ENCODE peak calls at places on chromosomes 1 and 21, in four cellular contexts. L, G, D and M are unnamed samples.

GRCh38 chr1:171298696-171299095 is 15.3 kb upstream of the FMO4 start:
- DNase-seq in D (no peak), L (no peak), G (no peak), M (no peak)

GRCh38 chr1:5577255-5578040 is 414.8 kb downstream of the NPHP4 start:
- DNase-seq in L (no peak), G (no peak), D (no peak), M (no peak)

GRCh38 chr1:5836776-5837440 is 155.3 kb downstream of the NPHP4 start:
- DNase-seq in L (no peak), G (no peak), D (no peak), M (no peak)

GRCh38 chr1:48644950-48645605 is 131.6 kb downstream of the BEND5 start:
- DNase-seq in L (no peak), D (no peak), G (no peak), M (no peak)

GRCh38 chr1:242129103-242129502 is 130.2 kb upstream of the MAP1LC3C start:
- DNase-seq in G (no peak), D (no peak), L (no peak), M (no peak)

GRCh38 chr1:239912471-239912870 is 179.2 kb upstream of the FMN2 start:
- DNase-seq in D (no peak), G (no peak), L (no peak), M (no peak)

GRCh38 chr1:3651939-3652537 is at the start of gene TP73:
- DNase-seq in G (no peak), L (no peak), D (peak; percentile 82), M (no peak)

GRCh38 chr1:175152006-175152652 is 40.4 kb downstream of the KIAA0040 start:
- DNase-seq in L (no peak), G (no peak), D (peak; percentile 80), M (peak; percentile 80)

GRCh38 chr1:198681831-198682756 is 43.3 kb downstream of the PTPRC start:
- DNase-seq in G (peak; percentile 37), L (peak; percentile 70), D (peak; percentile 89), M (peak; percentile 66)

GRCh38 chr1:225998560-225999226 is 450 bp downstream of the SDE2 start:
- DNase-seq in D (no peak), L (no peak), G (no peak), M (no peak)

GRCh38 chr1:176602388-176603004 is 139.5 kb downstream of the PAPPA2 start:
- DNase-seq in L (no peak), D (no peak), G (no peak), M (no peak)

GRCh38 chr1:153922076-153922837 is 515 bp downstream of the GATAD2B start:
- DNase-seq in D (no peak), L (no peak), G (no peak), M (peak; percentile 78)

GRCh38 chr1:153919879-153920852 is 2.6 kb downstream of the GATAD2B start:
- DNase-seq in L (no peak), D (no peak), G (no peak), M (no peak)

GRCh38 chr1:153921803-153922075 is 1.0 kb downstream of the GATAD2B start:
- DNase-seq in G (no peak), L (no peak), D (no peak), M (no peak)

GRCh38 chr1:153921080-153921802 is 1.5 kb downstream of the GATAD2B start:
- DNase-seq in G (no peak), D (no peak), L (no peak), M (no peak)

GRCh38 chr1:153922838-153923652 is at the start of gene GATAD2B:
- DNase-seq in G (peak; percentile 97), L (peak; percentile 100), D (peak; percentile 99), M (peak; percentile 100)
- TF ChIP-seq CTCF in G (no peak), L (no peak), D (no peak), M (no peak)

DNA sequence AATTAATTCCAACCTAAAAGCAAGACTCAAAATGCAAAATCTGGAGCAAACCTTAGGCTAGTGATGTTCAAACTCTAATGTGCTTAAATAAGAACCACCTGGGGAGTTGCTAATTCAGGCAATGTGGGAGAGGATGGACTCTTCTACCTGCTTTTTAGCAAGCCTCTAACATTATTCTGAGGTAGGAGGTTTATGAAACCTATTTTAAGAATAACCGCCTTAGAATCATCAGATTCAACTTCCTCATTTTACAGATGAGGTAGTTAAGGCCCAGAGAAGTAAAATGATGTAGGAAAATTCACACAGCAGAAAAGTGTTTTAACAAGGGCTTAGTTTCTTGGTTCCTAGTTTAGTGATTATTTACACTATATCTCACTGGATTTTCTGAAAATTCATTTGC is 8.6 kb upstream of the NTNG1 start:
- DNase-seq in G (no peak), D (no peak), L (no peak), M (no peak)
- TF ChIP-seq CTCF in G (no peak), D (no peak), L (no peak), M (no peak)

GRCh38 chr21:26028183-26028582 is 142.4 kb downstream of the APP start:
- DNase-seq in D (no peak), G (no peak), L (no peak), M (no peak)

GRCh38 chr21:26027696-26028095 is 142.9 kb downstream of the APP start:
- DNase-seq in G (no peak), D (no peak), L (no peak), M (no peak)

DNA sequence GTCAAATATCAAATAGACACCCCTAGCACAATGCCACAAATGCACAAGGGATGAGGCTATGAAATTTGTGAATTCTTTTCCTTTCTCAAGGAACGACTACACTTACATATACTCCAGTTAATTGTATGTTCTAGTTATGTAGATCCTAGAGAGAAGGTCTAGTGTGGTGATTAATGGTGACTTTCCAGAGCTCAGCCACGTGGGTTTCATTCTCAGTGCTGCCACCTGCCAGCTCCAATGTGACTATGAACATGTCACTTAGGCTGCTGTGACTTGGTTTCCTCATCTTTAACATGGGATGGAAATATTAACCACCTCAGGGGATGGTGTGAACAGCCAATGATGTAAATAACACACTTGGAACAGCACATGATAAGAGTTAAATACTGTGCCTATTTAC is 138.3 kb downstream of the APP start:
- DNase-seq in L (no peak), D (no peak), G (no peak), M (no peak)
- TF ChIP-seq CTCF in L (no peak), D (no peak), G (no peak), M (no peak)

GRCh38 chr1:185768371-185768770 is 34.2 kb downstream of the HMCN1 start:
- DNase-seq in L (no peak), G (no peak), D (no peak), M (no peak)
- TF ChIP-seq CTCF in L (no peak), G (no peak), D (no peak), M (no peak)

GRCh38 chr1:38039386-38039933 is 7.1 kb downstream of the POU3F1 start:
- DNase-seq in D (no peak), G (no peak), L (no peak), M (no peak)

GRCh38 chr1:38038836-38039235 is 7.8 kb downstream of the POU3F1 start:
- DNase-seq in D (no peak), G (no peak), L (no peak), M (no peak)

GRCh38 chr1:38041941-38042834 is 4.4 kb downstream of the POU3F1 start:
- DNase-seq in G (no peak), L (no peak), D (no peak), M (no peak)

GRCh38 chr1:38034871-38035270 is 11.7 kb downstream of the POU3F1 start:
- DNase-seq in D (no peak), L (no peak), G (no peak), M (no peak)

GRCh38 chr1:38037481-38037939 is 9.1 kb downstream of the POU3F1 start:
- DNase-seq in D (no peak), L (no peak), G (no peak), M (peak; percentile 35)
- TF ChIP-seq CTCF in D (no peak), L (peak; percentile 41), G (no peak), M (no peak)

GRCh38 chr1:193786041-193786440 is 599.6 kb upstream of the B3GALT2 start:
- DNase-seq in D (no peak), G (no peak), L (no peak), M (no peak)

GRCh38 chr1:193786996-193787546 is 600.7 kb upstream of the B3GALT2 start:
- DNase-seq in L (no peak), D (no peak), G (no peak), M (peak; percentile 5)
- TF ChIP-seq CTCF in L (no peak), D (no peak), G (no peak), M (no peak)

GRCh38 chr1:167060141-167061072 is 29.8 kb downstream of the GPA33 start:
- DNase-seq in G (no peak), L (no peak), D (no peak), M (no peak)
- TF ChIP-seq CTCF in G (no peak), L (peak; percentile 11), D (no peak), M (peak; percentile 17)

GRCh38 chr1:77671836-77672235 is 10.6 kb downstream of the ZZZ3 start:
- DNase-seq in L (no peak), G (no peak), D (no peak), M (no peak)

GRCh38 chr1:77672374-77672773 is 10.1 kb downstream of the ZZZ3 start:
- DNase-seq in L (no peak), D (no peak), G (no peak), M (no peak)

GRCh38 chr1:77668924-77669449 is 13.5 kb downstream of the ZZZ3 start:
- DNase-seq in L (no peak), D (no peak), G (no peak), M (no peak)

GRCh38 chr1:77673030-77673429 is 9.4 kb downstream of the ZZZ3 start:
- DNase-seq in L (no peak), G (no peak), D (no peak), M (no peak)

DNA sequence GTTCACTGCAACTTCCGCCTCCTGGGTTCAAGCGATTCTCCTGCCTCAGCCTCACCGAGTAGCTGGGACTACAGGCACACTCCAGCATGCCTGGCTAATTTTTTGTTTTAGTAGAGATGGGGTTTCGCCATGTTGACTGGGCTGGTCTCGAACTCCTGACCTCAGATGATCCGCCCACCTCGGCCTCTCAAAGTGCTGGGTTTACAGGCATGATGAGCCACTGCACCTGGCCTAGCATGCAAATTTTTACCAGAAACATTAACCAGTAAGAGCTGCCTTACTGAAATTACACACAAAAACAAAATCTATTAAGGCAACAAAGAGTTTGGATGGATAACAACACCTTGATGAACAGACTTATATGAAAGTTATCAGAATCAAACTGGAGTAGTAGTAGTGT is 12.1 kb downstream of the ZZZ3 start:
- DNase-seq in L (no peak), G (no peak), D (no peak), M (no peak)
- TF ChIP-seq CTCF in L (no peak), G (no peak), D (no peak), M (no peak)

GRCh38 chr1:66760506-66760905 is 8.2 kb downstream of the DYNLT5 start:
- DNase-seq in G (no peak), L (no peak), D (no peak), M (no peak)

GRCh38 chr1:66758247-66758755 is 6.0 kb downstream of the DYNLT5 start:
- DNase-seq in D (no peak), L (no peak), G (no peak), M (no peak)

GRCh38 chr1:66764994-66765578 is 12.8 kb downstream of the DYNLT5 start:
- DNase-seq in G (no peak), D (no peak), L (peak; percentile 29), M (peak; percentile 61)

GRCh38 chr1:66757740-66758139 is 5.5 kb downstream of the DYNLT5 start:
- DNase-seq in D (no peak), L (no peak), G (no peak), M (no peak)

GRCh38 chr1:66761273-66761672 is 9.0 kb downstream of the DYNLT5 start:
- DNase-seq in G (no peak), L (no peak), D (no peak), M (no peak)
- TF ChIP-seq CTCF in G (no peak), L (no peak), D (no peak), M (no peak)

GRCh38 chr1:109823543-109824348 is 60.0 kb upstream of the EPS8L3 start:
- DNase-seq in L (no peak), D (peak; percentile 79), G (no peak), M (peak; percentile 20)
- TF ChIP-seq CTCF in L (no peak), D (no peak), G (no peak), M (no peak)